ENCODE peak calls at places on chromosomes 6 and 20, in nine cellular contexts. W is lower lobe of right lung, A is ascending aorta, M is HL-60, V is fibroblast of mammary gland, C is small intestine, S is A673, G is GM23338, X is GM12865. L is an unnamed sample.

GRCh38 chr6:10719386-10720228 is 3.3 kb upstream of the TMEM14C start:
- DNase-seq in M (peak), W (no peak), V (peak), C (peak), A (no peak), G (no peak), X (no peak), S (peak), L (no peak)

GRCh38 chr6:4352731-4353130 is 217.4 kb upstream of the ECI2 start:
- DNase-seq in V (no peak), M (no peak), S (no peak), A (no peak), W (no peak), G (no peak), X (no peak), C (no peak), L (no peak)

GRCh38 chr6:89080281-89081128 is at the start of gene PNRC1:
- DNase-seq in V (peak), M (peak), A (peak), C (peak), W (peak), G (peak), X (peak), S (peak), L (peak)

GRCh38 chr6:143700684-143701342 is 23.0 kb downstream of the PHACTR2 start:
- DNase-seq in M (no peak), V (peak), A (no peak), G (no peak), S (no peak), X (no peak), C (no peak), W (no peak), L (peak)

GRCh38 chr20:62762801-62763368 is 33.4 kb upstream of the MRGBP start:
- DNase-seq in V (no peak), G (no peak), W (peak), S (no peak), A (no peak), M (no peak), X (no peak), C (no peak), L (no peak)

GRCh38 chr20:62804632-62805364 is at the start of gene OGFR:
- DNase-seq in V (no peak), C (peak), M (peak), G (peak), X (peak), A (no peak), W (peak), S (peak), L (no peak)

GRCh38 chr6:90110971-90111370 is 185.7 kb downstream of the BACH2 start:
- DNase-seq in A (no peak), G (no peak), C (peak), S (no peak), W (no peak), V (no peak), M (no peak), X (no peak), L (no peak)

GRCh38 chr20:21133917-21134622 is 8.2 kb downstream of the KIZ start:
- DNase-seq in V (no peak), W (no peak), X (no peak), S (no peak), C (no peak), M (no peak), G (no peak), A (no peak), L (no peak)

GRCh38 chr6:43870660-43871061 is 100.7 kb downstream of the VEGFA start:
- DNase-seq in V (peak), M (no peak), C (no peak), S (peak), X (no peak), W (no peak), G (no peak), A (no peak), L (no peak)

GRCh38 chr20:20441259-20441658 is 73.4 kb downstream of the INSM1 start:
- DNase-seq in C (peak), G (peak), X (no peak), A (no peak), S (no peak), V (no peak), W (no peak), M (no peak), L (no peak)

GRCh38 chr6:43142101-43142500 is 29.0 kb upstream of the SRF start:
- DNase-seq in W (no peak), M (no peak), S (no peak), C (peak), V (no peak), G (no peak), X (no peak), A (no peak), L (no peak)

GRCh38 chr20:11676618-11677289 is 240.9 kb upstream of the BTBD3 start:
- DNase-seq in G (peak), W (no peak), A (no peak), C (peak), X (peak), M (peak), S (peak), V (peak), L (no peak)

GRCh38 chr20:57104711-57105110 is 161.7 kb downstream of the BMP7 start:
- DNase-seq in X (no peak), G (no peak), A (no peak), M (no peak), S (no peak), V (no peak), C (no peak), W (no peak), L (no peak)

GRCh38 chr20:3727333-3728035 is 5.0 kb upstream of the HSPA12B start:
- DNase-seq in M (no peak), G (no peak), V (peak), C (no peak), X (no peak), S (peak), A (no peak), W (no peak), L (no peak)

GRCh38 chr6:37635319-37635718 is 62.4 kb downstream of the MDGA1 start:
- DNase-seq in M (no peak), X (no peak), A (no peak), V (no peak), C (no peak), S (no peak), G (no peak), W (no peak), L (no peak)

GRCh38 chr20:12152996-12153395 is 235.3 kb downstream of the BTBD3 start:
- DNase-seq in C (no peak), W (no peak), M (no peak), V (peak), X (no peak), A (no peak), S (no peak), G (no peak), L (peak)

GRCh38 chr20:58722877-58723627 is 30.5 kb downstream of the NPEPL1 start:
- DNase-seq in G (no peak), C (no peak), W (no peak), M (no peak), S (no peak), A (no peak), V (no peak), X (no peak), L (no peak)

GRCh38 chr6:30841644-30842504 is 42.4 kb upstream of the DDR1 start:
- DNase-seq in G (no peak), W (no peak), M (no peak), S (no peak), X (no peak), V (peak), C (no peak), A (no peak), L (no peak)

GRCh38 chr6:3286641-3287171 is 28.0 kb downstream of the PSMG4 start:
- DNase-seq in W (no peak), G (no peak), X (no peak), S (no peak), M (no peak), A (no peak), C (no peak), V (no peak), L (no peak)

GRCh38 chr20:47546184-47547033 is 44.7 kb downstream of the NCOA3 start:
- DNase-seq in W (no peak), V (peak), X (no peak), G (peak), C (no peak), S (no peak), M (no peak), A (no peak), L (peak)

GRCh38 chr6:130849501-130850039 is 22.4 kb downstream of the SMLR1 start:
- DNase-seq in V (no peak), W (no peak), A (no peak), S (peak), G (no peak), M (no peak), C (no peak), X (no peak), L (no peak)

GRCh38 chr6:130852844-130853554 is 25.8 kb downstream of the SMLR1 start:
- DNase-seq in W (no peak), X (no peak), A (no peak), S (no peak), G (no peak), V (no peak), C (no peak), M (no peak), L (no peak)

GRCh38 chr6:130848945-130849344 is 21.7 kb downstream of the SMLR1 start:
- DNase-seq in G (peak), X (peak), S (peak), A (no peak), M (no peak), W (no peak), V (peak), C (no peak), L (no peak)

GRCh38 chr6:130853555-130854183 is 26.5 kb downstream of the SMLR1 start:
- DNase-seq in S (no peak), W (no peak), A (no peak), G (peak), V (peak), M (no peak), X (no peak), C (no peak), L (peak)

GRCh38 chr6:130851026-130851425 is 23.8 kb downstream of the SMLR1 start:
- DNase-seq in S (no peak), X (no peak), A (no peak), G (no peak), W (no peak), C (no peak), V (peak), M (no peak), L (no peak)
- H3K4me3 ChIP-seq in S (no peak), X (no peak), A (no peak), G (no peak), W (no peak), C (no peak), V (no peak), M (no peak), L (no peak)

GRCh38 chr6:163420315-163420667 is 5.8 kb downstream of the QKI start:
- DNase-seq in A (no peak), W (no peak), V (no peak), G (no peak), X (no peak), M (no peak), S (no peak), C (no peak), L (no peak)

GRCh38 chr6:163422574-163422973 is 8.1 kb downstream of the QKI start:
- DNase-seq in V (no peak), W (no peak), M (no peak), S (no peak), X (no peak), A (no peak), G (peak), C (no peak), L (no peak)

GRCh38 chr6:163418273-163419029 is 3.9 kb downstream of the QKI start:
- DNase-seq in W (no peak), A (no peak), X (no peak), C (no peak), V (peak), M (no peak), G (no peak), S (no peak), L (no peak)

GRCh38 chr6:163417595-163417994 is 3.1 kb downstream of the QKI start:
- DNase-seq in W (no peak), V (no peak), G (no peak), M (no peak), X (no peak), A (no peak), S (no peak), C (no peak), L (no peak)

GRCh38 chr6:163419413-163420314 is 5.1 kb downstream of the QKI start:
- DNase-seq in S (no peak), W (no peak), G (no peak), X (peak), M (no peak), A (no peak), C (no peak), V (peak), L (no peak)
- H3K4me3 ChIP-seq in S (peak), W (peak), G (no peak), X (peak), M (no peak), A (peak), C (no peak), V (peak), L (peak)

GRCh38 chr6:33075568-33076405 is at the start of gene HLA-DPB1:
- DNase-seq in X (peak), S (peak), G (peak), C (peak), V (peak), M (no peak), A (no peak), W (no peak), L (no peak)

GRCh38 chr6:33072508-33073100 is 845 bp downstream of the HLA-DPA1 start:
- DNase-seq in M (no peak), G (no peak), S (no peak), C (no peak), A (no peak), X (no peak), V (no peak), W (no peak), L (no peak)

GRCh38 chr6:33071579-33071978 is 1.9 kb downstream of the HLA-DPA1 start:
- DNase-seq in C (no peak), A (no peak), S (no peak), W (no peak), X (no peak), M (no peak), V (no peak), G (no peak), L (no peak)

GRCh38 chr6:33075208-33075567 is 602 bp upstream of the HLA-DPB1 start:
- DNase-seq in G (no peak), V (no peak), M (no peak), A (no peak), C (no peak), W (no peak), X (peak), S (no peak), L (no peak)

DNA sequence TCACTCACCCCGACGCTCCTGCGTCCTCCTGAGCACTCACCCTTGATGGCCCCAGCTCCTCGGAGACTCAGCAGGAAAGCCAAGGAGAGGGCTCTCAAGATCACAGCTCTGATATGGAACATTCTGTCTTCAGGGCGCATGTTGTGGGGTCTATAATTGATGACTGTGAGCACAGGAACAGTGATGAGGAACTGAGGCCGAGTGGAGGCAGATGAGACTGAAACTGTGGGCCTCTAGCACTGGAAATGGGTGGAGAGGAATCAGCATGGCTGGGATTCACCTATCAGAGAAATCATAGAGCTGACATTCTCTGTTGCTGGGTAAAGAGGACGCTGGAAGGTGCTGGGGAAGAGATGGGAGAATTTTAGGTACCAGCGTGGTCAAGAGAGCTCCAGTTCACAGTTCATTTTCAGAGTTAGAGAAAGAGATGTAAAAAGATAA is at the start of gene HLA-DPA1:
- DNase-seq in A (no peak), X (peak), S (no peak), M (no peak), C (peak), G (peak), W (peak), V (peak), L (no peak)
- H3K4me3 ChIP-seq in A (peak), X (peak), S (no peak), M (no peak), C (peak), G (no peak), W (peak), V (no peak), L (no peak)

GRCh38 chr6:80541186-80541585 is 434.7 kb downstream of the BCKDHB start:
- DNase-seq in C (no peak), W (no peak), M (no peak), X (no peak), G (no peak), V (peak), A (no peak), S (no peak), L (peak)
- H3K4me3 ChIP-seq in C (no peak), W (no peak), M (no peak), X (no peak), G (no peak), V (no peak), A (no peak), S (no peak), L (no peak)

GRCh38 chr6:52670502-52671409 is at the start of gene TMEM14A:
- DNase-seq in G (peak), A (peak), W (peak), M (peak), S (peak), X (peak), C (peak), V (peak), L (peak)

GRCh38 chr6:52664185-52664990 is 6.5 kb upstream of the TMEM14A start:
- DNase-seq in S (peak), W (peak), G (peak), V (peak), A (peak), X (peak), C (peak), M (peak), L (peak)

GRCh38 chr6:52664991-52665686 is 5.8 kb upstream of the TMEM14A start:
- DNase-seq in V (peak), W (no peak), M (no peak), S (no peak), X (no peak), G (no peak), A (no peak), C (peak), L (no peak)

GRCh38 chr6:52666523-52666922 is 4.4 kb upstream of the TMEM14A start:
- DNase-seq in G (no peak), X (no peak), C (no peak), A (no peak), W (no peak), M (no peak), S (no peak), V (no peak), L (no peak)

DNA sequence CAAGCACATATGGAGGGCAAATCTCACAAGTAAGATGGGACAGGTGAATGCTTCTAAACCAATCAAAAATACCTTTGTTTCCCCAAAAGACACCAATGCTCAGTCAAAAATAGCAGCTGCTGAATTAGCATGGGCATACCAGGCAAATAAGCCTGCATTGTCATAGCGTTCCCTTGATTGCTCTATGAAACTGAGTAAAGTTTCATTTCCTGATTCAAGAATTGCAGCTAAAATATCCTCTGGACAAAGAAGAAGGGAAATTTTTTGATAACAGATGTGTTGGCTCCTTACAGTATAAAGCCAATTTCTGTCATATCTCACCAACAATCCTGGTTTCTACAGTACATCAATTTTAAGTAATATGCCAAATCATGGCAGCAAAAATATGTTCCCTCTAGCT is 3.3 kb upstream of the TMEM14A start:
- DNase-seq in A (no peak), G (no peak), M (no peak), V (no peak), X (peak), C (no peak), W (no peak), S (no peak), L (no peak)
- H3K4me3 ChIP-seq in A (no peak), G (no peak), M (no peak), V (no peak), X (no peak), C (no peak), W (no peak), S (no peak), L (no peak)

GRCh38 chr6:93219447-93219846 is 199.9 kb downstream of the EPHA7 start:
- DNase-seq in A (no peak), V (no peak), G (no peak), M (no peak), C (no peak), X (no peak), S (no peak), W (no peak), L (no peak)

GRCh38 chr6:93222071-93222851 is 197.1 kb downstream of the EPHA7 start:
- DNase-seq in G (no peak), C (no peak), S (no peak), X (no peak), A (no peak), V (no peak), W (no peak), M (no peak), L (no peak)
- H3K4me3 ChIP-seq in G (no peak), C (no peak), S (no peak), X (no peak), A (no peak), V (no peak), W (no peak), M (no peak), L (no peak)

L was measured in skeletal muscle cell.